ENCODE peak calls at places on chromosome 10, in four cellular contexts. P is foreskin fibroblast, J is HFFc6, X is GM12865. D is an unnamed sample.

GRCh38 chr10:47047577-47048532 is 136.6 kb downstream of the PTPN20 start:
- DNase-seq in X (peak; percentile 76), J (peak; percentile 61), P (peak; percentile 49), D (peak; percentile 78)

GRCh38 chr10:1309969-1310789 is 254.0 kb downstream of the WDR37 start:
- DNase-seq in P (no peak), J (no peak), X (no peak), D (no peak)

GRCh38 chr10:103265712-103266329 is 11.1 kb upstream of the INA start:
- DNase-seq in P (peak; percentile 62), X (peak; percentile 62), J (peak; percentile 51), D (peak; percentile 45)

GRCh38 chr10:101831169-101831811 is 12.3 kb downstream of the KCNIP2 start:
- DNase-seq in J (no peak), X (no peak), P (no peak), D (no peak)

GRCh38 chr10:126919426-126919825 is 14.2 kb downstream of the DOCK1 start:
- DNase-seq in P (no peak), J (no peak), X (no peak), D (no peak)

GRCh38 chr10:87658858-87659555 is 671 bp upstream of the PAPSS2 start:
- DNase-seq in P (no peak), X (no peak), J (no peak), D (no peak)

GRCh38 chr10:99779335-99779734 is 3.1 kb upstream of the ABCC2 start:
- DNase-seq in X (peak; percentile 45), P (peak; percentile 69), J (peak; percentile 71), D (no peak)

GRCh38 chr10:61262486-61263261 is 190.5 kb downstream of the TMEM26 start:
- DNase-seq in X (no peak), J (peak; percentile 25), P (peak; percentile 64), D (no peak)

GRCh38 chr10:60252688-60253087 is 137.0 kb downstream of the ANK3 start:
- DNase-seq in X (no peak), P (no peak), J (no peak), D (no peak)

GRCh38 chr10:78251041-78251434 is 217.4 kb downstream of the RPS24 start:
- DNase-seq in J (no peak), X (peak; percentile 46), P (no peak), D (no peak)

GRCh38 chr10:113939212-113939860 is 84.9 kb downstream of the NHLRC2 start:
- DNase-seq in X (no peak), P (no peak), J (no peak), D (no peak)

GRCh38 chr10:13784067-13784466 is 197.3 kb downstream of the PRPF18 start:
- DNase-seq in J (peak; percentile 55), P (no peak), X (peak; percentile 64), D (peak; percentile 40)

GRCh38 chr10:125169915-125170314 is 9.6 kb upstream of the CTBP2 start:
- DNase-seq in P (no peak), J (no peak), X (no peak), D (no peak)

GRCh38 chr10:93980486-93980885 is 13.2 kb upstream of the PLCE1 start:
- DNase-seq in P (no peak), J (no peak), X (no peak), D (no peak)

GRCh38 chr10:95456486-95456885 is 104.7 kb downstream of the SORBS1 start:
- DNase-seq in P (no peak), J (no peak), X (no peak), D (no peak)

GRCh38 chr10:100696477-100696901 is 48.9 kb upstream of the PAX2 start:
- DNase-seq in P (no peak), J (no peak), X (peak; percentile 56), D (peak; percentile 47)

GRCh38 chr10:5566606-5567005 is 41.8 kb downstream of the CALML3 start:
- DNase-seq in J (peak; percentile 56), X (no peak), P (no peak), D (no peak)

GRCh38 chr10:11687357-11687771 is 54.8 kb upstream of the ECHDC3 start:
- DNase-seq in X (no peak), J (no peak), P (no peak), D (no peak)

GRCh38 chr10:103054621-103055020 is 136.5 kb downstream of the CNNM2 start:
- DNase-seq in J (no peak), X (no peak), P (no peak), D (no peak)

GRCh38 chr10:97366572-97366971 is 32.0 kb upstream of the FRAT2 start:
- DNase-seq in P (no peak), X (no peak), J (no peak), D (no peak)

GRCh38 chr10:31618541-31619291 is 299.7 kb downstream of the ZEB1 start:
- DNase-seq in P (peak; percentile 72), X (no peak), J (no peak), D (no peak)

GRCh38 chr10:89369142-89370105 is 8.4 kb upstream of the IFIT1B start:
- DNase-seq in J (no peak), X (peak; percentile 62), P (no peak), D (peak; percentile 50)

GRCh38 chr10:99850767-99851127 is 68.3 kb downstream of the ABCC2 start:
- DNase-seq in P (no peak), X (no peak), J (no peak), D (no peak)

GRCh38 chr10:11208908-11209809 is 191.5 kb downstream of the CELF2 start:
- DNase-seq in P (no peak), X (peak; percentile 85), J (no peak), D (peak; percentile 60)

GRCh38 chr10:5945561-5946418 is 31.6 kb downstream of the IL15RA start:
- DNase-seq in J (peak; percentile 86), P (peak; percentile 82), X (no peak), D (no peak)

GRCh38 chr10:87860156-87860795 is 3.1 kb downstream of the KLLN start:
- DNase-seq in J (peak; percentile 73), X (peak; percentile 78), P (peak; percentile 62), D (peak; percentile 58)

GRCh38 chr10:48693206-48693605 is 8.5 kb downstream of the WDFY4 start:
- DNase-seq in P (no peak), X (no peak), J (no peak), D (no peak)
- TF ChIP-seq CTCF in P (no peak), X (no peak), J (no peak), D (no peak)

DNA sequence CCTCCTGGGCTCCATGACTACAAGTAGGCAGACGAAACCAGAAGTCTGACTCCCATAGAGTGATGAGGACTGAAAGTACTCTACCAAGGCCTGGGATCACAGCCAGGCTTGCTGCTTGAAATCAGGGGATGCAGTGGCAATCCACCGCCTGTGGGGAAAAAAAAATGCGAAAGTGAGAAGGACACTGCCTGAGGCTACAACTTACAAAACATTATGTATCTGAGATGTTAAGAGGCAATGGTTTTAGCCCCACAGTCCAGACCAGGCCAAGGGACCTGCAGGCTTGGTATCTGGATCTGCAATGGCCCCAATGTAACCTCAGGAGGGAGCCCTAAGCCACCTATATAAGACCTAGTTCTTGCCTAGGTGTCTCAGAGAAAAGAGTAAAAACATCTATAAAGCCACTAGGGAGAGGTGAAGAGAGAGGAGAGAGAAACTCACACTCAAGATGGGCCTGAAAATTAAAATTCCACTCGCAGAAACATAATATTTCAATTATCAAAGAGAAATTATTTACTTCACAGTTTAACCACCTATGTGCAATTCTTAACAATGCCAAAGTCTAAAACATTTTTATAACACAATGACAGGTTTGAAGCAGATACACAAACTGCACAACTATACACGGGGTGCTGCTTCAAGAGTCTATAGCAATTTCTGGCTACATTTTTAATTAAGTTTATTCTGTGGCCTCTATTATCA is 13.9 kb downstream of the DNAJC1 start:
- DNase-seq in J (peak; percentile 70), P (peak; percentile 33), X (peak; percentile 75), D (peak; percentile 35)
- TF ChIP-seq CTCF in J (peak; percentile 71), P (peak; percentile 42), X (peak; percentile 53), D (peak; percentile 53)

GRCh38 chr10:132926777-132927650 is 15.4 kb downstream of the CFAP46 start:
- DNase-seq in X (no peak), J (no peak), P (no peak), D (no peak)

GRCh38 chr10:132924046-132924952 is 18.1 kb downstream of the CFAP46 start:
- DNase-seq in X (no peak), P (no peak), J (no peak), D (no peak)

GRCh38 chr10:132925614-132926013 is 16.8 kb downstream of the CFAP46 start:
- DNase-seq in J (no peak), P (no peak), X (no peak), D (no peak)

GRCh38 chr10:132926070-132926469 is 16.3 kb downstream of the CFAP46 start:
- DNase-seq in P (no peak), X (no peak), J (no peak), D (no peak)

GRCh38 chr10:132925071-132925561 is 17.3 kb downstream of the CFAP46 start:
- DNase-seq in X (no peak), P (no peak), J (no peak), D (no peak)
- TF ChIP-seq CTCF in X (no peak), P (no peak), J (no peak), D (no peak)

DNA sequence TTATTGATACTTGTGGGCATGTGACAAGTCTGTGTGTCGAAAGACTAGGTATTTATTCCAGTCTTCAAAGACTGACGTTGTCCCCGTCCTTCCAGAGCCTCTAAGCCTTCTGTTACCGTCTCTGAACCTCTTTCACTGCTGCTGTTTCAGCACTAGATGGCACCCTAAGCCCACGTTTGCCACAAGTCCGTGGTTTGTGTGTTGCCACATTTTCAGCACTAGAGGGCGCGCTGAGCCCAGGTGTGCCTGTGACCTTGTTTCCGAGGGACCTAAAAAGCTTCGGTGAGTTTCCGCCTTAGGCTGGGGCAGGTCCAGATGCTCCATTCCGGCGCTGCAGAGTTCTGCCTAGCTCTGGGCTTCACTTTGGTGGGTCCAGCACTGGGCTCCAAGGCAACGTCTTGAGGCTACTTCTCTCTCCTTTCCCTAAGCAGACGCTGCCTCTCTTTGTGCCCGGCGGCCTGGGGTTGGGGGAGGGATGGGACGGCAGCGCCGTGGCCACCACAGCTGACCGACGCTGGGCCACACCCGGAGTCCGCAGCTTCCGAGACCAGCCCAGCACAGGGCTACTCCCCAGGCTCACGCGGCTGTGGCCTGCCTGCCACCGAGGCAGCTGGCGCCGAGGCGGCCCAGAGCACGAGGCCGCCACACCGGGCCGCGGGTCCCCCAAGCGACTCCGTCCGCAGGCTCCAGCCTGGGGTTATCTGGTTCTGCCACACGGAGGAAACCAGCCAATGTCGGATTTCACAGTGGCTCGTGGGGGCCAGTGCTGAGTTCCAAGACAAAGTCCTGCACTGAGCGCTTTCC is 520.2 kb downstream of the REEP3 start:
- DNase-seq in J (peak; percentile 53), P (peak; percentile 19), X (peak; percentile 91), D (peak; percentile 85)
- TF ChIP-seq CTCF in J (peak; percentile 97), P (peak; percentile 100), X (peak; percentile 100), D (peak; percentile 100)

GRCh38 chr10:104351067-104351681 is 2.5 kb upstream of the CFAP58 start:
- DNase-seq in P (peak; percentile 73), J (peak; percentile 78), X (peak; percentile 32), D (no peak)
- TF ChIP-seq CTCF in P (no peak), J (no peak), X (no peak), D (no peak)

GRCh38 chr10:65017523-65017922 is 1496.3 kb downstream of the REEP3 start:
- DNase-seq in J (no peak), X (no peak), P (no peak), D (no peak)
- TF ChIP-seq CTCF in J (no peak), X (no peak), P (no peak), D (no peak)